ENCODE peak calls at places on chromosomes 13 and 19, in eight cellular contexts. W, H, P, C, L, F, T and R are unnamed samples.

GRCh38 chr13:109737046-109737573 is 49.3 kb downstream of the IRS2 start:
- DNase-seq in W (no peak), H (no peak), P (no peak), C (no peak), L (no peak), F (peak), T (peak), R (no peak)

GRCh38 chr13:77026783-77027621 is at the start of gene FBXL3:
- DNase-seq in W (peak), H (peak), P (peak), C (peak), L (peak), F (peak), T (peak), R (peak)

GRCh38 chr13:34048652-34049051 is 230.7 kb downstream of the RFC3 start:
- DNase-seq in W (no peak), H (no peak), P (no peak), C (no peak), L (no peak), F (no peak), T (no peak), R (no peak)

GRCh38 chr19:48629599-48630288 is 7.4 kb downstream of the DBP start:
- DNase-seq in W (no peak), H (no peak), P (peak), C (no peak), L (no peak), F (peak), T (peak), R (no peak)

GRCh38 chr19:2213799-2214198 is 22.3 kb downstream of the PLEKHJ1 start:
- DNase-seq in W (no peak), H (no peak), P (no peak), C (no peak), L (no peak), F (no peak), T (no peak), R (no peak)

GRCh38 chr13:37640499-37640898 is 41.9 kb upstream of the POSTN start:
- DNase-seq in W (no peak), H (peak), P (no peak), C (peak), L (no peak), F (no peak), T (no peak), R (no peak)

GRCh38 chr19:30333291-30334065 is 38.7 kb upstream of the ZNF536 start:
- DNase-seq in W (no peak), H (no peak), P (no peak), C (no peak), L (no peak), F (peak), T (no peak), R (no peak)

GRCh38 chr19:4930664-4931063 is 21.4 kb downstream of the UHRF1 start:
- DNase-seq in W (no peak), H (no peak), P (no peak), C (peak), L (no peak), F (no peak), T (no peak), R (no peak)

GRCh38 chr19:45391346-45391745 is 13.5 kb downstream of the PPP1R13L start:
- DNase-seq in W (no peak), H (no peak), P (peak), C (peak), L (no peak), F (peak), T (no peak), R (no peak)

GRCh38 chr13:44819245-44819644 is 170.0 kb downstream of the NUFIP1 start:
- DNase-seq in W (no peak), H (peak), P (no peak), C (peak), L (no peak), F (peak), T (no peak), R (no peak)

GRCh38 chr13:95437561-95437960 is 115.0 kb upstream of the CLDN10 start:
- DNase-seq in W (no peak), H (no peak), P (no peak), C (no peak), L (no peak), F (no peak), T (no peak), R (no peak)

GRCh38 chr13:28531195-28531955 is 36.4 kb upstream of the FLT1 start:
- DNase-seq in W (no peak), H (no peak), P (no peak), C (peak), L (no peak), F (peak), T (peak), R (no peak)

GRCh38 chr13:28529836-28530235 is 34.9 kb upstream of the FLT1 start:
- DNase-seq in W (no peak), H (no peak), P (no peak), C (no peak), L (no peak), F (no peak), T (no peak), R (no peak)

GRCh38 chr13:28532226-28533048 is 37.5 kb upstream of the FLT1 start:
- DNase-seq in W (no peak), H (no peak), P (peak), C (no peak), L (no peak), F (peak), T (peak), R (no peak)

GRCh38 chr13:28531956-28532225 is 37.0 kb upstream of the FLT1 start:
- DNase-seq in W (no peak), H (no peak), P (no peak), C (no peak), L (no peak), F (no peak), T (no peak), R (no peak)

DNA sequence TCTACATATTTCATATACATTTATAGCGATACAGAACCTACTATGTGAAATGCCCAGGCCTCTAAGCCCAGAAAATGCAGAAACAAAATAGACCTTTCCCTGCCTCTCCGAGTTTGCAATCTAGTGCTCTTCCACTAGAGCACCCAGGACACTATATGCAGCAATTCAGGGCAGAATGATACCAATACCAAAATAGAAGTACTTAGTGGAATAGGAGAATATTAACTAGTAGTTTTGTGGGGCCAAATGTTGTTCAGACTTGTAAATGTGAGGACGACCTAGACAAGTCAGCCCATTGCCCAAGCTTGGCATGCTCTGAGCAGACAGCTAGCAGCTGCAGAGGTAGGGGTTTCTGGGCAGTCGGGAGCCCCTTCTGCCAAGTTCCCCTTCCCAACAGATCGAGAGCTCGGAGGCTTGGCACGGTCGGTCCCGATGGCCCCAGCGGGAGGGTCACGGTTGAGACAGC is 35.8 kb upstream of the FLT1 start:
- DNase-seq in W (no peak), H (no peak), P (peak), C (no peak), L (no peak), F (no peak), T (no peak), R (no peak)
- TF ChIP-seq CTCF in W (no peak), H (no peak), P (peak), C (peak), L (no peak), F (peak), T (no peak), R (no peak)

GRCh38 chr13:110850006-110850405 is 64.9 kb downstream of the ANKRD10 start:
- DNase-seq in W (no peak), H (no peak), P (no peak), C (no peak), L (no peak), F (no peak), T (no peak), R (no peak)

GRCh38 chr13:110854866-110855265 is 60.0 kb downstream of the ANKRD10 start:
- DNase-seq in W (no peak), H (no peak), P (no peak), C (no peak), L (no peak), F (peak), T (no peak), R (no peak)

GRCh38 chr13:110853235-110853721 is 61.6 kb downstream of the ANKRD10 start:
- DNase-seq in W (no peak), H (no peak), P (no peak), C (no peak), L (no peak), F (peak), T (no peak), R (no peak)

GRCh38 chr13:110855363-110855762 is 59.5 kb downstream of the ANKRD10 start:
- DNase-seq in W (no peak), H (no peak), P (no peak), C (no peak), L (no peak), F (peak), T (no peak), R (no peak)

GRCh38 chr13:110850840-110851239 is 64.0 kb downstream of the ANKRD10 start:
- DNase-seq in W (no peak), H (no peak), P (no peak), C (no peak), L (no peak), F (peak), T (no peak), R (no peak)
- TF ChIP-seq CTCF in W (no peak), H (no peak), P (no peak), C (no peak), L (no peak), F (no peak), T (no peak), R (no peak)

GRCh38 chr19:419721-420515 is 11.0 kb upstream of the C2CD4C start:
- DNase-seq in W (no peak), H (no peak), P (no peak), C (no peak), L (no peak), F (no peak), T (no peak), R (no peak)
- TF ChIP-seq CTCF in W (no peak), H (no peak), P (no peak), C (no peak), L (no peak), F (no peak), T (no peak), R (no peak)

DNA sequence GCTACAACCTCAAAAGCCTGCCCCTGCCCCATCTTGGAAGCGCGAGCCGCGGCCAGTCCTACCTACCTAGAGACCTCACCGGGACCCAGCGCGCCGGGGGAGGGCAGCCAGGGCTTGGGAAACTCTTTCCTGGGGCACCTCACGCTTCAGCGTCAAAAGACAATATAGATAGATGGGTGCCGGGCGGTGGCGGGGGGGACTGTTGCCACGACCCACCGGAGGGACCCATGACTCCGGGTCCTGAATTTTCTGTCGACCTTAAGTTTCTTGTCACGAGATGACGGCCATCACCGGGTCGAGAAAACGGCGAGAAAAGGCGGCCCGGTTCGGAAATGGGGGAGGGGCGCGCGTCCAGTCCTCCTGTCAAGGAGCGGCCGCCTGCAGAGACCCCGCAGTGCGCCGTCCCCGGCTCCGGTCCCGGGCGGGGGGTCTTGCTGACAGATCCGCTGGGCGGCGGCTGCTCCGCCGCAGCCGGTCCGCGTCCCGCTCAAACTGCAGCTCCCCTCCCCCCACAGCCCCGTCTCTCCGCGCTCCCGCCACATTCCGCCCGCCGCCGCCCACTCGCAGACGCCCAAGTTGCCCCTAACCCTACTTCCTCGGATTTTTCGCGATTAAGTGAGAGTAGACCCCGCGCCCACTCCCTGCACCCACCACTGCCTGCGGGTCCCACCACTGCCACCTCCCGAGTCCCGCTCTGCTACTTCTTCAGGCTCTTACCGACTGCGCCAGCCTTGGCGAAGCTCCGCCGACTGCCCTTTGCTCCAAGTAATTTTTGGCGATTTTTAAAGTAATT is 66.1 kb downstream of the KCNRG start:
- DNase-seq in W (peak), H (peak), P (peak), C (no peak), L (peak), F (peak), T (peak), R (no peak)
- TF ChIP-seq CTCF in W (no peak), H (no peak), P (peak), C (no peak), L (peak), F (peak), T (peak), R (no peak)

DNA sequence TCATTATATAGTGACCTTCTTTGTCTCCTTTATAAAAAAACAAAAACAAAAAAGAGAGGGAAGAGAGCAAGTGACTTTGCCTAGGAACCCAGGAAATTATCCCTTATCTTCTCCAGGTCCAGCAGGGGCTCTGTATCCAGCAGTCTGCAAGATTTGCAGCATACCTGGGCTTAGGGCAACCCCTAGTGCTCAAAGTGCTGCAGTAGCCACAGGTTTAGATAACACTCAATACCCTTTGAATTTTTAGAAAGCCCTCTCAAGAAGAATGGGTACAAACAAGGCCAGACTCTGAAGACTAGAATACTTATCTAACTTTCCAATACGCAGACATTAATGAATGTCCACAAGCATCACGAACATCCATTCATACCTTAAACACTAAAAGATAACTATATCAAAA is 43.2 kb downstream of the CCNA1 start:
- DNase-seq in W (no peak), H (peak), P (peak), C (no peak), L (no peak), F (peak), T (no peak), R (no peak)
- TF ChIP-seq CTCF in W (no peak), H (no peak), P (peak), C (peak), L (no peak), F (peak), T (no peak), R (no peak)

GRCh38 chr19:12864721-12865715 is 16.2 kb downstream of the DNASE2 start:
- DNase-seq in W (no peak), H (no peak), P (no peak), C (no peak), L (no peak), F (no peak), T (no peak), R (no peak)
- TF ChIP-seq CTCF in W (no peak), H (no peak), P (peak), C (no peak), L (no peak), F (peak), T (no peak), R (no peak)

DNA sequence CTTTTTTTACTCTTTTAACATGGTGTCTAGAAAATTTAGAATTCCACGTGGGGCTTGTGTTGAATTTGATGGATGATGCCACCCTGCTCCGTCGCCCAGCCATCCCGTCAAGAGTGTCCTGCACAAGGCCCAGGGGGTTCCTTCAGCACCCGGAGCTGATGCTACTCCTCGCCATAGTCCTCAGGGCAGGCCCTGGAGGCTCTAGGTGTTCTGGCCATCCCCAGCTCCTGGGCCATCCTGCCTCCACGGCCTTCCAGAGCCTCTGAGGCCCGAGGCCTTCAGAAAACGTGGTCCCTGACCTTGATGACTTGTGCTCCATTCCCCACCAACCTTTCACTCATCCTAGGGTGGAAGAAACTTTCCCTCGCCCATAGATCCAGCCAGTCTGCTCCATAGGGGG is 3.3 kb downstream of the AKT1S1 start:
- DNase-seq in W (no peak), H (no peak), P (no peak), C (no peak), L (no peak), F (no peak), T (no peak), R (no peak)
- TF ChIP-seq CTCF in W (no peak), H (no peak), P (no peak), C (no peak), L (no peak), F (no peak), T (no peak), R (no peak)

DNA sequence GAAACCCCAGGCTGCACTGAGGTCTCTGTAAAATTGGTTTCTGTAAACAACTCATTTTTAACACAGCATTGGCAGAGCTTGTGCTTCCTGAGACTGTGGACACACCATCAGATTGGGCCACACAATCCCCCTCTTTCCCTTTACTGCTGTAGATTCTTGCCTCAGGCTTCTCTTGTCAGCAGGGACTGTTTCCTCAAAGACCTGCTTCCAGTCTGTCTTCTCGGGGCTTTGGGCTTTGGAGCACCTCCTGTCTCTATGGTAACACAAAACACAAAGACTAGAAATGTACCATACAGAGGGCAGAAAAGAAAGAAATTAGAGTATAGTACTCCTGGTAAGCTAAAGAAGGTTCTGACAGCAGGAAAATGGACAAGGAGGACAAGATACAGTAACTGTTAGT is 484.5 kb downstream of the DIAPH3 start:
- DNase-seq in W (no peak), H (no peak), P (no peak), C (no peak), L (no peak), F (no peak), T (no peak), R (no peak)
- TF ChIP-seq CTCF in W (no peak), H (no peak), P (no peak), C (no peak), L (no peak), F (no peak), T (no peak), R (no peak)

GRCh38 chr13:30307194-30307965 is at the start of gene KATNAL1:
- DNase-seq in W (peak), H (peak), P (peak), C (peak), L (peak), F (peak), T (peak), R (peak)
- TF ChIP-seq CTCF in W (no peak), H (no peak), P (no peak), C (no peak), L (no peak), F (no peak), T (no peak), R (no peak)